ENCODE peak calls at places on chromosomes 12 and 14, in seven cellular contexts. F is ovary, S is OCI-LY7, Y is transverse colon, U is IMR-90, A is tibial artery, J is adrenal gland. T is an unnamed sample.

GRCh38 chr12:56878010-56878339 is 56.2 kb downstream of the SDR9C7 start:
- DNase-seq in J (no peak), S (no peak), Y (no peak), A (no peak), U (no peak), F (no peak), T (no peak)

GRCh38 chr12:81644503-81644902 is 114.6 kb downstream of the PPFIA2 start:
- DNase-seq in Y (no peak), S (peak), A (no peak), J (no peak), F (no peak), U (peak), T (no peak)

GRCh38 chr14:34593740-34594375 is 36.1 kb downstream of the SNX6 start:
- DNase-seq in J (peak), F (peak), Y (no peak), A (peak), U (peak), S (no peak), T (no peak)

GRCh38 chr12:52120951-52121847 is 41.7 kb downstream of the SMIM41 start:
- DNase-seq in F (no peak), U (peak), J (no peak), A (no peak), Y (no peak), S (no peak), T (no peak)

GRCh38 chr14:100692256-100692655 is 34.4 kb upstream of the DLK1 start:
- DNase-seq in J (no peak), U (no peak), S (no peak), Y (no peak), F (no peak), A (no peak), T (no peak)

GRCh38 chr14:25049559-25050493 is at the start of gene STXBP6:
- DNase-seq in S (no peak), J (no peak), U (peak), Y (peak), F (peak), A (peak), T (peak)

GRCh38 chr14:25431211-25432076 is 381.5 kb upstream of the STXBP6 start:
- DNase-seq in S (peak), U (no peak), Y (peak), F (no peak), A (no peak), J (peak), T (no peak)

GRCh38 chr12:34604631-34605509 is 582.6 kb downstream of the ALG10 start:
- DNase-seq in J (peak), F (no peak), Y (no peak), U (no peak), S (no peak), A (no peak), T (peak)

GRCh38 chr14:81296263-81296923 is 75.6 kb upstream of the GTF2A1 start:
- DNase-seq in U (no peak), J (no peak), S (no peak), Y (no peak), F (no peak), A (no peak), T (no peak)

GRCh38 chr12:130620281-130620680 is 95.8 kb downstream of the RIMBP2 start:
- DNase-seq in J (peak), F (no peak), S (no peak), Y (no peak), A (no peak), U (no peak), T (no peak)

GRCh38 chr14:96761066-96761465 is 36.1 kb upstream of the VRK1 start:
- DNase-seq in U (no peak), J (peak), F (no peak), A (no peak), S (no peak), Y (no peak), T (no peak)

GRCh38 chr14:54312166-54312801 is 84.5 kb upstream of the CDKN3 start:
- DNase-seq in F (no peak), J (no peak), S (no peak), Y (no peak), U (peak), A (no peak), T (no peak)

GRCh38 chr14:59067135-59067894 is 121.2 kb upstream of the DAAM1 start:
- DNase-seq in Y (peak), F (no peak), U (peak), S (peak), A (no peak), J (no peak), T (no peak)

GRCh38 chr14:106872619-106873446 is 1346.5 kb downstream of the TMEM121 start:
- DNase-seq in J (peak), F (peak), U (no peak), S (peak), Y (peak), A (no peak), T (no peak)

GRCh38 chr12:68828669-68829068 is 20.7 kb downstream of the MDM2 start:
- DNase-seq in J (no peak), U (no peak), F (no peak), A (no peak), Y (no peak), S (no peak), T (no peak)

GRCh38 chr12:57110189-57111045 is 745 bp downstream of the STAT6 start:
- DNase-seq in J (peak), S (peak), A (peak), F (peak), Y (peak), U (peak), T (peak)

GRCh38 chr14:99095369-99095768 is 176.6 kb downstream of the BCL11B start:
- DNase-seq in A (no peak), U (no peak), F (no peak), S (no peak), Y (no peak), J (no peak), T (no peak)

GRCh38 chr12:68876471-68876870 is 56.5 kb downstream of the CPM start:
- DNase-seq in S (no peak), J (no peak), A (no peak), U (no peak), Y (no peak), F (no peak), T (no peak)

GRCh38 chr12:65296503-65297265 is 18.2 kb downstream of the MSRB3 start:
- DNase-seq in U (no peak), Y (no peak), F (no peak), S (no peak), A (no peak), J (no peak), T (no peak)

GRCh38 chr12:123712780-123713319 is 697 bp downstream of the ATP6V0A2 start:
- DNase-seq in F (no peak), S (no peak), A (no peak), U (no peak), J (no peak), Y (no peak), T (no peak)

GRCh38 chr14:95432152-95433093 is 84.0 kb downstream of the SYNE3 start:
- DNase-seq in Y (peak), A (no peak), F (peak), J (peak), S (peak), U (peak), T (peak)

GRCh38 chr14:64971890-64972785 is at the start of gene RAB15:
- DNase-seq in J (no peak), Y (peak), A (no peak), S (peak), F (peak), U (peak), T (no peak)

GRCh38 chr12:74229671-74230070 is 308.0 kb upstream of the ATXN7L3B start:
- DNase-seq in F (no peak), A (no peak), J (no peak), U (no peak), S (no peak), Y (no peak), T (no peak)

GRCh38 chr12:19093218-19093617 is 36.3 kb upstream of the PLEKHA5 start:
- DNase-seq in F (no peak), A (no peak), S (no peak), J (no peak), Y (no peak), U (peak), T (no peak)

GRCh38 chr12:77521458-77522115 is 309.1 kb upstream of the NAV3 start:
- DNase-seq in F (no peak), S (no peak), Y (no peak), A (no peak), U (no peak), J (no peak), T (no peak)

GRCh38 chr12:49702676-49703228 is 4.5 kb downstream of the FMNL3 start:
- DNase-seq in U (no peak), Y (no peak), S (no peak), J (no peak), F (no peak), A (no peak), T (no peak)

GRCh38 chr12:13376627-13377373 is 180.3 kb downstream of the EMP1 start:
- DNase-seq in S (no peak), F (no peak), Y (peak), U (no peak), A (no peak), J (no peak), T (no peak)

GRCh38 chr12:121388421-121388981 is 11.4 kb upstream of the RNF34 start:
- DNase-seq in F (no peak), A (no peak), J (no peak), Y (no peak), S (no peak), U (peak), T (no peak)

GRCh38 chr14:35861204-35861868 is 35.2 kb downstream of the BRMS1L start:
- DNase-seq in U (no peak), A (no peak), J (no peak), F (no peak), S (peak), Y (no peak), T (no peak)

GRCh38 chr12:66144796-66145754 is 14.5 kb upstream of the LLPH start:
- DNase-seq in U (peak), S (peak), A (peak), J (peak), F (no peak), Y (peak), T (no peak)

GRCh38 chr14:36905272-36906046 is 243.8 kb downstream of the PAX9 start:
- DNase-seq in Y (no peak), J (no peak), U (no peak), F (no peak), A (no peak), S (no peak), T (no peak)

GRCh38 chr12:29396774-29397173 is 15.8 kb upstream of the ERGIC2 start:
- DNase-seq in A (no peak), Y (no peak), U (peak), S (no peak), F (no peak), J (no peak), T (no peak)

GRCh38 chr12:103373088-103373523 is 122.7 kb downstream of the C12orf42 start:
- DNase-seq in S (no peak), F (no peak), U (no peak), A (no peak), J (no peak), Y (no peak), T (no peak)

DNA sequence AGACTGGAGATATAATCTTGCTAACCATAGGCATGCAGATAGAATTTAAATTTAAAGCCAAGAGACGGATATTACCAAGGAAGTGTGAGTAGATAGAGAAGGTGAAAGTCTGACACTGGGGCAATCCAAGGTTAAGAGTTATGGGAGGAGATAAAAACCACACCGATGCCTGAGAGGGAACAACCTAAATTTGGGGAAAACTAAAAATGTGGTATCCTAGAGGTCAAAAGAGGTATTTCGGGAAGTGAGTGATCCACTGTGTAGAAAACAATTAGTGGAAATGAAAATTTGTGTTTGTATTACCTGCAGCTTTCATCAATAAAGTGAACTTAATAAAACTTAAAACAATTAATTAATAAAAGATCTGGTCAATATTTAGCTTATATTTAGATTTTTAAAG is 269.0 kb upstream of the RPL10L start:
- DNase-seq in F (no peak), J (no peak), S (no peak), A (no peak), Y (no peak), U (no peak), T (no peak)
- TF ChIP-seq CTCF in F (no peak), J (no peak), S (peak), A (no peak), Y (no peak), U (no peak), T (no peak)

DNA sequence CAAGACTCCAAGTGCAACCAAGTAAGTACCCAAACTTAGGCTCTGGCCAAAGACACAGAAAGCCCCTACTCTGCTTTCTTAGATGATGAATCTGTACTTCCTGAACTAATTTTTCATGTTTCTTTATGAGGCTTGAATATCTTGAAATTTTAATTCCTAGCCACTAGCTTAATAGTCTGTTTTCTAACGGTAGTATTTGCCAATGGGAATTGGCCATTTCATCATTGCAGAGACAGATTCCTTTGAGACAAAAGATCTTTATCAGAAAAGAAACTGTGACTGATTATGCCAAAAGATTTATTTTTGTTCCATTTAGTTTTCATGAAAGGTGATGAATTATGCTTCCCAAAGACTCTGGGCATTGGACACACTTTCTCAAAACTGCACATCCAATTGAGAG is 48.7 kb downstream of the DAD1 start:
- DNase-seq in F (no peak), U (no peak), Y (no peak), A (no peak), J (no peak), S (no peak), T (no peak)
- H3K27ac ChIP-seq in F (no peak), U (no peak), Y (no peak), A (no peak), J (no peak), S (no peak), T (no peak)

DNA sequence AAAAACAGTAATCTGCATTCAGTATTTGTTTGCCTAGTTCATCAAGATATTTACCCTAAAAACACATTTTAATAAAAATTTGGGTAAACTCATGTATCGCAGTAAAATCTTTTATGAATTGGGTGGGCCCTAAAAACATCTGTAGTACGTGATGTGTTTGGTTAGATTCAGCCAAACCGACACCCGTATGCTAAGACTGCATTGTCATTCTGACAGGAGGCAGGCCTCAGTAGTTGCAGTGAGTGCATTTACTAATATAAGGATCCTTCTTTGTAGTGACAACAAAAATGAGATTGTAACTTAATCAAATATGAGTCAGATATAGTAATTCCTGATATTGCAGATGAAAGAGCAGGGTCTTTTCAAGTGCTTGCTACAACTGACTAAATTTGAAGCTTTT is 191.8 kb downstream of the SLC16A7 start:
- DNase-seq in F (no peak), J (no peak), A (no peak), U (no peak), Y (no peak), S (no peak), T (no peak)
- H3K4me3 ChIP-seq in F (no peak), J (no peak), A (no peak), U (no peak), Y (no peak), S (no peak), T (no peak)

DNA sequence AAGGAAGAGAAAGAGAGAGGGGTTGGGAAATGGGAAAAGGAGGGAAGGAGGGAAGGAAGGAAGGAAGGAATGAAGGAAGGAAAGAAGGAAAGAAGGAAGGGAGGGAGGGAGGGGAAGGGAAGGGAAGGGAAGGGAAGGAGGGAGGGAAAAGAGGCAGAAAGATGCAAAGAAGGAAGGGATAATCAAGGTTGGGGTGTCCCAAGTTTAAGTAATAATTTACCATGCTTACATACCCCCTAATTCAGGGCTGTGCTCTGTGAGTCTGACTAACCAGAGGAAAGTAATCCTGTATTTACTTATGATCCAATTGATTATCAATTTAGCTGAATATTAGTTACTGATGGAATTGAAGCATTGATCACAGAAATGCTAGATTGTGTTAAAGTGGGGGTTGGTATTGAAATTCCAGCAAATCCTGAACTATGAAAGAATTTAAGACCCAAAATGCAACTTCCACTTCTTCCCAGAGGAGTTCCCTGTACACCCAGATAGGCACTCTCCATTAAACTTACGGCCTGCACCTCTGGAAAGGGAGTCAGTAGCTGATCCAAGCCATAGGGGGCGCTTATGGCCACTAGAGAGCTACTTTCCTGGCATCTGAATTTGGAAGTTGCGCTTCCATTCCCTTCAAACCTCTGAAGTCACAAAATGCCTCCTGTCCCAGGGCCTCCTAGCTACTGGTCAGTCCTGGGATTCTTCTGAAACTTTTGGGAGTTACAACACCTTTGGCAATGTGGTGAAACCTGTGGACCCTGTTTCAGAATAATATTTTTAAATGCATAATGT is 162.7 kb upstream of the PWP1 start:
- DNase-seq in U (no peak), F (no peak), S (no peak), J (no peak), Y (no peak), A (no peak), T (no peak)
- TF ChIP-seq CTCF in U (peak), F (no peak), S (peak), J (no peak), Y (no peak), A (no peak), T (no peak)

GRCh38 chr14:90451443-90451842 is 54.6 kb downstream of the CALM1 start:
- DNase-seq in Y (no peak), F (no peak), S (no peak), U (no peak), A (no peak), J (no peak), T (no peak)

GRCh38 chr14:90450667-90451066 is 53.8 kb downstream of the CALM1 start:
- DNase-seq in F (no peak), S (no peak), U (no peak), J (peak), A (no peak), Y (no peak), T (no peak)

GRCh38 chr14:90452366-90452765 is 55.5 kb downstream of the CALM1 start:
- DNase-seq in F (no peak), Y (no peak), U (no peak), S (no peak), A (no peak), J (no peak), T (no peak)

GRCh38 chr14:90451953-90452352 is 55.1 kb downstream of the CALM1 start:
- DNase-seq in S (no peak), U (no peak), Y (no peak), F (no peak), J (no peak), A (no peak), T (no peak)

DNA sequence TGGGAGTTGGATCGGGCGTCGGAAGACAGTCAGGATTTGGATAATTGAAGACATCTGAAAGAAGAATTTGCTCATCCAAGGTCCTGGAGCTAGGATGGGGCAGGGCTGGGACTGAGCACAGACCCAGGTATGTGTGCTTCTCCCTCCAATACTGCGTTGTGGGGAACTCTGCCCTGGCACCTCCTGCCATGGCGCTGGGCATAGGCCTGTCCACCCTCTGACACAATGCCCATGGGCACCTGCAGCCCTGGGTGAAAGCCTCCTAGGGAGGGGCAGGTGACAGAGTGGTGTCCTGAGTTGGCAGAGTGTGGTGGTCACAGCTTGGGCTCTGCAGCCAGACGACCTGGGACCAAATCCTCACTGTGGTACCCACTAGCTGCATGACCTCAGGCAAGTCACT is 53.3 kb downstream of the CALM1 start:
- DNase-seq in S (no peak), Y (no peak), A (no peak), U (no peak), J (no peak), F (no peak), T (no peak)
- H3K27ac ChIP-seq in S (no peak), Y (no peak), A (no peak), U (no peak), J (no peak), F (no peak), T (no peak)

GRCh38 chr14:69605761-69606160 is 5.6 kb upstream of the SUSD6 start:
- DNase-seq in J (no peak), Y (peak), A (no peak), F (no peak), U (no peak), S (no peak), T (no peak)

GRCh38 chr14:69610020-69610858 is 1.2 kb upstream of the SUSD6 start:
- DNase-seq in A (no peak), U (no peak), F (no peak), S (peak), Y (no peak), J (peak), T (no peak)

GRCh38 chr14:69606258-69606657 is 5.1 kb upstream of the SUSD6 start:
- DNase-seq in A (no peak), U (no peak), J (peak), F (no peak), Y (peak), S (no peak), T (no peak)

GRCh38 chr14:69610859-69611263 is 535 bp upstream of the SUSD6 start:
- DNase-seq in J (peak), Y (no peak), U (no peak), A (no peak), S (no peak), F (no peak), T (no peak)

GRCh38 chr14:69606816-69607215 is 4.6 kb upstream of the SUSD6 start:
- DNase-seq in A (no peak), U (no peak), S (no peak), J (no peak), F (no peak), Y (no peak), T (no peak)
- H3K4me3 ChIP-seq in A (no peak), U (no peak), S (no peak), J (no peak), F (no peak), Y (no peak), T (no peak)

T was measured in dorsolateral prefrontal cortex.